ENCODE peak calls at places on chromosome 14, in four cellular contexts. X, G, N and R are unnamed samples.

GRCh38 chr14:51540364-51540763 is 111.3 kb upstream of the FRMD6 start:
- DNase-seq in X (no peak), G (no peak), N (peak; percentile 63), R (no peak)

GRCh38 chr14:49464885-49465284 is 121.3 kb downstream of the RPS29 start:
- DNase-seq in X (no peak), G (no peak), N (no peak), R (no peak)

GRCh38 chr14:74572829-74573360 is 39.1 kb downstream of the LTBP2 start:
- DNase-seq in X (no peak), G (no peak), N (peak; percentile 52), R (peak; percentile 34)

GRCh38 chr14:102125546-102125945 is 14.2 kb upstream of the WDR20 start:
- DNase-seq in X (no peak), G (no peak), N (peak; percentile 38), R (peak; percentile 26)

GRCh38 chr14:52148371-52148770 is 79.5 kb upstream of the NID2 start:
- DNase-seq in X (no peak), G (no peak), N (no peak), R (no peak)

GRCh38 chr14:104968541-104969401 is 9.4 kb downstream of the AHNAK2 start:
- DNase-seq in X (no peak), G (no peak), N (peak; percentile 91), R (no peak)

GRCh38 chr14:100290607-100291304 is 15.5 kb downstream of the SLC25A29 start:
- DNase-seq in X (no peak), G (no peak), N (no peak), R (no peak)

GRCh38 chr14:35553808-35554207 is 19.8 kb downstream of the INSM2 start:
- DNase-seq in X (no peak), G (no peak), N (no peak), R (no peak)

GRCh38 chr14:71764701-71765347 is 167.4 kb upstream of the RGS6 start:
- DNase-seq in X (no peak), G (no peak), N (no peak), R (no peak)